ENCODE peak calls at places on chromosomes 12 and 14, in ten cellular contexts. R, N, V, B, Z, W, L, D, X and U are unnamed samples. For H3K36me3, the result is how much of the 10 kb centered on the place peaks cover.

GRCh38 chr12:68349921-68350606 is 17.9 kb upstream of the MDM1 start:
- DNase-seq in R (no peak), N (no peak), V (no peak), B (no peak), Z (peak), W (no peak), L (no peak), D (no peak), X (no peak), U (no peak)

GRCh38 chr12:1716215-1716862 is 25.5 kb downstream of the ADIPOR2 start:
- DNase-seq in R (no peak), N (no peak), V (peak), B (no peak), Z (no peak), W (no peak), L (no peak), D (no peak), X (no peak), U (no peak)

GRCh38 chr12:130041983-130042812 is 120.1 kb upstream of the FZD10 start:
- DNase-seq in R (peak), N (no peak), V (no peak), B (no peak), Z (no peak), W (peak), L (no peak), D (peak), X (peak), U (peak)

GRCh38 chr12:6902448-6902847 is 2.2 kb upstream of the LRRC23 start:
- DNase-seq in R (no peak), N (no peak), V (no peak), B (peak), Z (no peak), W (no peak), L (no peak), D (no peak), X (no peak), U (no peak)

GRCh38 chr12:65830305-65830704 is 6.0 kb downstream of the HMGA2 start:
- DNase-seq in R (no peak), N (no peak), V (no peak), B (no peak), Z (peak), W (no peak), L (peak), D (no peak), X (no peak), U (no peak)

GRCh38 chr12:70784042-70784668 is 136.4 kb downstream of the PTPRR start:
- DNase-seq in R (no peak), N (no peak), V (no peak), B (no peak), Z (no peak), W (peak), L (no peak), D (no peak), X (no peak), U (no peak)

GRCh38 chr12:53190108-53190729 is 9.5 kb upstream of the CSAD start:
- DNase-seq in R (peak), N (peak), V (peak), B (peak), Z (peak), W (peak), L (peak), D (peak), X (peak), U (peak)

GRCh38 chr12:53963005-53963404 is 8.3 kb downstream of the HOXC12 start:
- DNase-seq in R (no peak), N (no peak), V (no peak), B (no peak), Z (no peak), W (no peak), L (no peak), D (no peak), X (no peak), U (no peak)

GRCh38 chr14:79727900-79728299 is 483.4 kb downstream of the DIO2 start:
- DNase-seq in R (no peak), N (no peak), V (no peak), B (no peak), Z (no peak), W (no peak), L (no peak), D (no peak), X (no peak), U (no peak)

GRCh38 chr12:73769337-73769736 is 768.3 kb upstream of the ATXN7L3B start:
- DNase-seq in R (no peak), N (no peak), V (no peak), B (no peak), Z (no peak), W (no peak), L (no peak), D (no peak), X (no peak), U (no peak)

GRCh38 chr14:28001002-28001401 is 765.6 kb upstream of the FOXG1 start:
- DNase-seq in R (no peak), N (no peak), V (peak), B (no peak), Z (no peak), W (no peak), L (no peak), D (no peak), X (no peak), U (no peak)

GRCh38 chr14:76640923-76641395 is 120.3 kb upstream of the VASH1 start:
- DNase-seq in R (no peak), N (no peak), V (no peak), B (peak), Z (no peak), W (no peak), L (no peak), D (no peak), X (no peak), U (no peak)

GRCh38 chr14:102982852-102983470 is 60.5 kb downstream of the AMN start:
- DNase-seq in R (no peak), N (no peak), V (no peak), B (peak), Z (no peak), W (no peak), L (no peak), D (no peak), X (no peak), U (no peak)
- H3K36me3 ChIP-seq in R (half or more), N (half or more), V (under half), B (half or more), Z (under half), W (half or more), L (under half), D (half or more), X (under half), U (under half)

GRCh38 chr14:29587046-29587445 is 340.6 kb downstream of the PRKD1 start:
- DNase-seq in R (no peak), N (no peak), V (no peak), B (no peak), Z (no peak), W (no peak), L (peak), D (no peak), X (no peak), U (no peak)
- H3K4me3 ChIP-seq in R (no peak), N (no peak), V (no peak), B (no peak), Z (no peak), W (no peak), L (no peak), D (no peak), X (no peak), U (no peak)

DNA sequence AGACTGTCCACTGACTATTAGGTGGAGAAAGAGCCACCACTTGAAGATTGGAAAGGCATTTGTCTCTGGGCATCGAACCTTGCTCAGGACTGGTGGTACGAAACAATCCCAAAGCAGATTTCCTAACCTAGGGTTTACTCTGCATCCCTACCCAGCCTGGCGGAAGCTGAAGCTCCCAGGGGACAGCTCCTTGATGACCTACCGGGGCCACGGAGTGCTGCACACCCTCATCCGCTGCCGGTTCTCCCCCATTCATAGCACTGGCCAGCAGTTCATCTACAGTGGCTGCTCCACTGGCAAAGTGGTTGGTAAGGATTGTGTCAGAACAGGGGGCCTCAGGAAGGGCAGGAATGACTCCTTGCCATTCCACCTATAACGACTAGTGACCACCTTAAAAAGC is 6.5 kb upstream of the NRL start:
- DNase-seq in R (no peak), N (no peak), V (no peak), B (no peak), Z (no peak), W (no peak), L (no peak), D (no peak), X (no peak), U (no peak)
- H3K36me3 ChIP-seq in R (half or more), N (half or more), V (under half), B (half or more), Z (under half), W (half or more), L (half or more), D (under half), X (under half), U (under half)

GRCh38 chr12:57473886-57474285 is 5.8 kb downstream of the ARHGAP9 start:
- DNase-seq in R (no peak), N (no peak), V (no peak), B (no peak), Z (no peak), W (no peak), L (no peak), D (no peak), X (no peak), U (no peak)

GRCh38 chr12:57474862-57475261 is 4.8 kb downstream of the ARHGAP9 start:
- DNase-seq in R (no peak), N (no peak), V (no peak), B (no peak), Z (no peak), W (no peak), L (no peak), D (no peak), X (no peak), U (no peak)

GRCh38 chr12:57476162-57476992 is 3.3 kb downstream of the ARHGAP9 start:
- DNase-seq in R (no peak), N (no peak), V (no peak), B (no peak), Z (no peak), W (peak), L (no peak), D (no peak), X (peak), U (no peak)

GRCh38 chr12:57474430-57474829 is 5.2 kb downstream of the ARHGAP9 start:
- DNase-seq in R (no peak), N (no peak), V (no peak), B (no peak), Z (no peak), W (no peak), L (no peak), D (no peak), X (no peak), U (no peak)

DNA sequence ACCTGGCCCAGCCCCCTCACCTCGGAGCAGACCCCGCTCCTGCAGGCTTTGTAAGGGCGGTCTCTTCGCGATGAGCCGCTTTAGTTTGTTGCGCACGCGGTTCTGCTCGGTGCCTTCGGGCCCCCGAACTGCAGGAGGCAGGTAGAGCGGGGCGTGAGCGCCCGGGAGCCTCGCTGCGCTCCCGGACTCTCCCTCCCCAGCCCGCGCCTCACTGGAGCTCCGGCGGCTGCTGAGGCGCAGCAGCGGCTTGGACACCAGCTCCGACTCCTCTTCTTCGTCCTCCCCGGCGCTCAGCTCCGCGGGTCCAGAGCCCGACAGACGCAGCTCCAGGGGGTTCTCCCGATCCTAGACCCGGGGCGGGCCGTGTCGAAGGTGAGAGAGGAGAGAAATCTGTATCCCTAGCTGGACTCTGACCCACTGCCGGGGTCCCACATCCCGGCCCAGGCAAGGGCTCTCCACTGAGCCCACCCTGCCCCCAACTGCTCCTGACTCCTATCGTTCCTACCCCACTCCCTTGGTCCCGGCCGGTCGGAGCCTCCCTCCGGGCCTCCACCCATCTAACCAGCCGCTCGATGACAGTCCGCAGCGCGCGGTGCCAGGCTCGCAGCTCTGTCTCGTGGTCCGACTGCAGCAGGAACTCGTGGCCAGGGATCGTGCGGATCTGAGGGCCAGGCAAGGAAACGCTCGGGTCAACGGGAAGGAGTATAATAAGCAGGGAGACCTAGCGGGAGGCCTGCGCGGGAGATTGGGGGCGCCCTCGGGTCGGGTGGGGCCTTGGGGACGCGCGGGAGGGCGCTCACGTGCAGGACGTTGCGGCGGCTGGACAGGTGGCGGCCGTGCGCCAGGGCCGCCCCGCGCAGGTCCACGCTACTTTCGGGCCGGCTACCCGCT is 4.2 kb downstream of the ARHGAP9 start:
- DNase-seq in R (no peak), N (no peak), V (no peak), B (peak), Z (no peak), W (peak), L (peak), D (peak), X (no peak), U (peak)
- H3K4me3 ChIP-seq in R (peak), N (peak), V (no peak), B (peak), Z (no peak), W (peak), L (peak), D (peak), X (peak), U (peak)

GRCh38 chr12:132009336-132009859 is 59.7 kb downstream of the EP400 start:
- DNase-seq in R (no peak), N (no peak), V (no peak), B (no peak), Z (no peak), W (no peak), L (no peak), D (no peak), X (no peak), U (no peak)
- H3K36me3 ChIP-seq in R (half or more), N (half or more), V (under half), B (half or more), Z (half or more), W (half or more), L (under half), D (half or more), X (under half), U (half or more)

GRCh38 chr14:91354221-91354916 is 63.3 kb downstream of the CCDC88C start:
- DNase-seq in R (no peak), N (no peak), V (peak), B (no peak), Z (no peak), W (peak), L (peak), D (no peak), X (no peak), U (no peak)

GRCh38 chr14:91356218-91356763 is 61.3 kb downstream of the CCDC88C start:
- DNase-seq in R (no peak), N (no peak), V (no peak), B (no peak), Z (no peak), W (no peak), L (no peak), D (no peak), X (no peak), U (no peak)

GRCh38 chr14:91352696-91353692 is 64.6 kb downstream of the CCDC88C start:
- DNase-seq in R (no peak), N (no peak), V (no peak), B (no peak), Z (no peak), W (peak), L (no peak), D (no peak), X (no peak), U (no peak)

GRCh38 chr14:91357272-91357671 is 60.3 kb downstream of the CCDC88C start:
- DNase-seq in R (no peak), N (no peak), V (no peak), B (no peak), Z (no peak), W (no peak), L (no peak), D (no peak), X (no peak), U (no peak)

DNA sequence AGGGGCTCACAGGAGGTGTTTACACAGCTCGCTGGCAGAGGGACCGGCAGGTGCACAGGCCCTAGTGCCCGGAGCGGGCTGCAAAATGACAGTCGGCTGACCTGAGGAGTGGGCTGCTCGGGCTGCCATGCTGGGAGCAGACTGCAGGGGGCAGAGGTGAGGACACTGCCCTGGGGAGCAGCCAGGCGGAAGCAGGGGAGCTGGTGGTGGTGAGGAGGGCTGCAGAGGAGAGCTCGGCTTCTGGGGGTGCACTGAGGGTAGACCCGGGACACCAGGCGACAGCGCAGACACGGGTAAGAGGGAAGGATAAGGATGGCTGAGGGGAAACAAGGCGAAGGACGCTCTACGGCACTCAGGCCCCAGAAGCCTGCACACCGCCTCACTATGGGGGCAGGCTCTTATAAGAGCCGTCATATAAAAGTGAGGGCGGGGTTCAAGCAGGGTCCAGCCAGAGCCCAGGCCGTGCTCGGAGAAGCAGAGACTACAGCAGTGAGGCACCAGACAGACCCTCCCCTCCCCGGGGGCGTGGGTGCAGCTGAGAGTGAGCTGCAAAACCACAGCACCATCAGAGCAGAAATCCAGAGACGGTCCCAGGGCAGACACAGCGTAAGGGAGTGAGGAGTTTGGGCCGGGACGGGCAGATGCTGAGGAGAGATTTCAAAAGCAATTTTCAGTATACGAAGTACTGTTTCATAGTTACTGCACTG is 62.5 kb downstream of the CCDC88C start:
- DNase-seq in R (no peak), N (no peak), V (peak), B (no peak), Z (no peak), W (no peak), L (no peak), D (peak), X (no peak), U (peak)
- H3K4me3 ChIP-seq in R (no peak), N (no peak), V (peak), B (no peak), Z (no peak), W (no peak), L (no peak), D (no peak), X (peak), U (no peak)

GRCh38 chr12:96285158-96285557 is 91.0 kb downstream of the ELK3 start:
- DNase-seq in R (no peak), N (no peak), V (no peak), B (no peak), Z (no peak), W (no peak), L (no peak), D (no peak), X (no peak), U (no peak)

GRCh38 chr12:96293093-96293492 is 98.9 kb downstream of the ELK3 start:
- DNase-seq in R (no peak), N (no peak), V (no peak), B (no peak), Z (no peak), W (no peak), L (no peak), D (no peak), X (no peak), U (no peak)

GRCh38 chr12:96294831-96295230 is 100.7 kb downstream of the ELK3 start:
- DNase-seq in R (no peak), N (no peak), V (peak), B (no peak), Z (peak), W (no peak), L (peak), D (no peak), X (peak), U (no peak)

DNA sequence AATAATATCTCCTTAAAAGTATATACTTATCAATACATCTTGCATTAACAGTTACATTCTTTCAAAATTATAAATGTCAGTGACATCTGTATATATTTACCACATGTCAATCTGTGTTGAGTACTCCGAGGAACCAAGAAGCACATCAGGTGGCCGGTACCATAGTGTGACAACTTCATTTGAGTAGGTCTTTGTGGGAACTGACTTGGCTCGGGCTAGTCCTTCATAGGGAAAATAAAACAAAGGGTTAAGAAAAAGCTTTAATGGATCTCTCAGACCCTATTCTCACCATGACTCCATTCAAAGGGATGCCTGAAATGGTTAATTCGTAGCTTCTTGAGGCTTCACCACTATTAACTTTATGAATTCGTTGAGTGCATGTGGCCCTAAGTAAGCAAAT is 94.9 kb downstream of the ELK3 start:
- DNase-seq in R (no peak), N (no peak), V (no peak), B (no peak), Z (no peak), W (no peak), L (no peak), D (no peak), X (no peak), U (no peak)
- H3K36me3 ChIP-seq in R (half or more), N (half or more), V (under half), B (under half), Z (under half), W (half or more), L (under half), D (half or more), X (under half), U (under half)

GRCh38 chr12:3200779-3201738 is 123.9 kb downstream of the TSPAN9 start:
- DNase-seq in R (no peak), N (no peak), V (no peak), B (no peak), Z (peak), W (no peak), L (peak), D (peak), X (no peak), U (no peak)

GRCh38 chr12:3199551-3200031 is 122.4 kb downstream of the TSPAN9 start:
- DNase-seq in R (no peak), N (no peak), V (no peak), B (no peak), Z (peak), W (no peak), L (peak), D (peak), X (no peak), U (peak)

GRCh38 chr12:3201741-3202500 is 124.7 kb downstream of the TSPAN9 start:
- DNase-seq in R (no peak), N (peak), V (no peak), B (no peak), Z (no peak), W (no peak), L (peak), D (no peak), X (no peak), U (no peak)

GRCh38 chr12:3202734-3203446 is 125.7 kb downstream of the TSPAN9 start:
- DNase-seq in R (peak), N (no peak), V (peak), B (no peak), Z (peak), W (no peak), L (peak), D (peak), X (peak), U (peak)

DNA sequence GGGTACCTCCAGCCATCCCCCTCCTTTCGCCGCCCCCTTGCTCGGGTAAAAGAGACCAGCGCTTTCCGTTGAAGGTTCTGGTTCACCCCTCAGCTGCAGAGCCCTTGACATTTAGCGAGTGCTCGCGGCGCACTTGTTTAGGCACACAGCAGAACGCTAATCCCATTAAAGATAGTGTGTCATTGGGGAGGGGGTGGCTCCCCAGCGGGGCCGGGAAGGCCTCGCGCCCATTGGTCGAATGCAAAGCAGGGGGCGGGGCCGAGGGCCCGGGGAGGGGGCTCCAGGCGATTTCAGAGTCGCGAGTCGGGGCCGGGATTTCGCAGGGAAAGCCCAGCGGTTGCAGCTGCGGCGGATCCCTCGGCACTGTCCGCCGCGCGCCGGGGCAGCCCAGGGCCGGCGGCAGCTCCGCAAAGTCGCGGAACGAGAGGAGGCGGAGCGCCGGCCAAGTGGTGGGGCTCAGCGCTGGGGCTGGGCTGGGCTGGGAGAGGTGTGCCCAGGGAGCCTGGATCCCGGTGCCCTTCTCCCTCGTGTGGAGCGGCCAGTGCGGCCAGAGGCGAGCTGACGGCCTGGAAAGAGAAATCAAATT is 122.9 kb downstream of the TSPAN9 start:
- DNase-seq in R (peak), N (peak), V (no peak), B (no peak), Z (peak), W (peak), L (peak), D (peak), X (no peak), U (peak)
- H3K4me3 ChIP-seq in R (peak), N (peak), V (no peak), B (peak), Z (peak), W (peak), L (peak), D (peak), X (no peak), U (peak)